ENCODE peak calls at places on chromosome 19, in nine cellular contexts. N is PC-3, L is thoracic aorta, Y is heart right ventricle, V is WTC11, K is fibroblast of mammary gland, M is uterus, O is IMR-90, R is HL-60. A is an unnamed sample.

GRCh38 chr19:13252569-13253335 is 102.5 kb downstream of the IER2 start:
- DNase-seq in N (no peak), L (no peak), Y (no peak), V (no peak), K (no peak), M (no peak), O (no peak), R (no peak), A (no peak)

GRCh38 chr19:10290876-10291553 is 1.3 kb downstream of the ICAM5 start:
- DNase-seq in N (peak; percentile 56), L (no peak), Y (peak; percentile 64), V (peak; percentile 73), K (no peak), M (peak; percentile 36), O (peak; percentile 54), R (no peak), A (peak; percentile 52)

GRCh38 chr19:48925240-48925843 is 8.2 kb upstream of the DHDH start:
- DNase-seq in N (peak; percentile 67), L (no peak), Y (no peak), V (no peak), K (peak; percentile 94), M (no peak), O (peak; percentile 91), R (no peak), A (peak; percentile 75)

GRCh38 chr19:11363881-11364280 is 8.6 kb downstream of the PLPPR2 start:
- DNase-seq in N (no peak), L (no peak), Y (no peak), V (no peak), K (no peak), M (no peak), O (no peak), R (no peak), A (no peak)

GRCh38 chr19:17429661-17430101 is 9.8 kb downstream of the MVB12A start:
- DNase-seq in N (no peak), L (no peak), Y (no peak), V (no peak), K (no peak), M (peak; percentile 68), O (no peak), R (no peak), A (no peak)

GRCh38 chr19:34141036-34141435 is 31.3 kb upstream of the LSM14A start:
- DNase-seq in N (no peak), L (no peak), Y (no peak), V (no peak), K (no peak), M (no peak), O (no peak), R (no peak), A (no peak)

GRCh38 chr19:54439174-54439851 is 9.7 kb upstream of the LENG8 start:
- DNase-seq in N (peak; percentile 68), L (no peak), Y (no peak), V (peak; percentile 79), K (no peak), M (no peak), O (no peak), R (no peak), A (no peak)

GRCh38 chr19:55443045-55443823 is at the start of gene SHISA7:
- DNase-seq in N (peak; percentile 23), L (no peak), Y (no peak), V (no peak), K (no peak), M (no peak), O (no peak), R (no peak), A (no peak)

GRCh38 chr19:11611730-11612129 is 14.4 kb downstream of the ZNF627 start:
- DNase-seq in N (no peak), L (no peak), Y (no peak), V (no peak), K (no peak), M (no peak), O (no peak), R (no peak), A (no peak)

GRCh38 chr19:5057860-5058259 is 88.9 kb downstream of the KDM4B start:
- DNase-seq in N (peak; percentile 41), L (no peak), Y (no peak), V (peak; percentile 48), K (peak; percentile 26), M (no peak), O (no peak), R (no peak), A (no peak)

GRCh38 chr19:55373993-55374757 is 2.5 kb upstream of the TMEM190 start:
- DNase-seq in N (no peak), L (no peak), Y (no peak), V (no peak), K (peak; percentile 44), M (no peak), O (peak; percentile 74), R (no peak), A (no peak)

GRCh38 chr19:5259750-5260149 is 80.9 kb downstream of the PTPRS start:
- DNase-seq in N (no peak), L (no peak), Y (no peak), V (no peak), K (no peak), M (no peak), O (no peak), R (no peak), A (no peak)

GRCh38 chr19:35791814-35792279 is 16.5 kb downstream of the ARHGAP33 start:
- DNase-seq in N (no peak), L (no peak), Y (no peak), V (no peak), K (no peak), M (no peak), O (no peak), R (no peak), A (no peak)

GRCh38 chr19:35789978-35790944 is 14.9 kb downstream of the ARHGAP33 start:
- DNase-seq in N (no peak), L (no peak), Y (no peak), V (no peak), K (no peak), M (no peak), O (no peak), R (no peak), A (no peak)

GRCh38 chr19:35792888-35793287 is 17.5 kb downstream of the ARHGAP33 start:
- DNase-seq in N (no peak), L (no peak), Y (no peak), V (no peak), K (no peak), M (no peak), O (no peak), R (no peak), A (no peak)

GRCh38 chr19:35792312-35792711 is 16.9 kb downstream of the ARHGAP33 start:
- DNase-seq in N (no peak), L (no peak), Y (no peak), V (no peak), K (no peak), M (no peak), O (no peak), R (no peak), A (no peak)

GRCh38 chr19:35790981-35791813 is 15.8 kb downstream of the ARHGAP33 start:
- DNase-seq in N (no peak), L (no peak), Y (no peak), V (no peak), K (no peak), M (no peak), O (no peak), R (no peak), A (no peak)
- TF ChIP-seq CTCF in N (peak; percentile 20), L (no peak), Y (peak; percentile 19), V (no peak), K (peak; percentile 5), M (no peak), O (peak; percentile 7), R (no peak), A (peak; percentile 48)

GRCh38 chr19:6586056-6586455 is 4.9 kb downstream of the CD70 start:
- DNase-seq in N (no peak), L (no peak), Y (no peak), V (no peak), K (no peak), M (no peak), O (no peak), R (no peak), A (no peak)
- TF ChIP-seq CTCF in N (no peak), L (no peak), Y (no peak), V (no peak), K (no peak), M (no peak), O (no peak), R (no peak), A (no peak)

GRCh38 chr19:31338069-31338767 is 11.0 kb downstream of the TSHZ3 start:
- DNase-seq in N (no peak), L (no peak), Y (peak; percentile 44), V (peak; percentile 79), K (peak; percentile 78), M (peak; percentile 79), O (peak; percentile 85), R (no peak), A (peak; percentile 49)
- TF ChIP-seq CTCF in N (peak; percentile 11), L (peak; percentile 61), Y (peak; percentile 59), V (peak; percentile 56), K (peak; percentile 85), M (peak; percentile 46), O (peak; percentile 69), R (peak; percentile 20), A (peak; percentile 81)

GRCh38 chr19:19662344-19662743 is 1.1 kb downstream of the ATP13A1 start:
- DNase-seq in N (no peak), L (no peak), Y (no peak), V (no peak), K (no peak), M (no peak), O (no peak), R (no peak), A (no peak)

GRCh38 chr19:19661675-19662251 is 1.7 kb downstream of the ATP13A1 start:
- DNase-seq in N (no peak), L (no peak), Y (no peak), V (no peak), K (no peak), M (no peak), O (no peak), R (peak; percentile 88), A (no peak)

GRCh38 chr19:19662866-19663291 is 597 bp downstream of the ATP13A1 start:
- DNase-seq in N (no peak), L (no peak), Y (no peak), V (no peak), K (peak; percentile 29), M (no peak), O (peak; percentile 4), R (no peak), A (no peak)

GRCh38 chr19:19661141-19661674 is 2.3 kb downstream of the ATP13A1 start:
- DNase-seq in N (no peak), L (no peak), Y (no peak), V (no peak), K (no peak), M (no peak), O (no peak), R (no peak), A (no peak)

GRCh38 chr19:19663292-19664120 is at the start of gene ATP13A1:
- DNase-seq in N (peak; percentile 94), L (peak; percentile 90), Y (peak; percentile 95), V (peak; percentile 88), K (peak; percentile 96), M (peak; percentile 96), O (peak; percentile 97), R (peak; percentile 95), A (peak; percentile 96)
- TF ChIP-seq CTCF in N (no peak), L (peak; percentile 12), Y (peak; percentile 9), V (no peak), K (no peak), M (no peak), O (no peak), R (no peak), A (peak; percentile 58)

A was measured in HFFc6.